ENCODE peak calls at places on chromosomes 7 and 10, in six cellular contexts. One of them, this sample, is unnamed.
A peak's percentile ranks its signal among the peaks of the same experiment; 100 is the strongest.

GRCh38 chr10:75651452-75651851 is 220.0 kb downstream of the LRMDA start:
- DNase-seq in T follicular helper cell: no peak
- DNase-seq in GM23248: peak; percentile 53
- DNase-seq in NCI-H446 treated with DMSO at 0.1 percent for 48 hours: no peak
- DNase-seq in stimulated activated CD8-positive, alpha-beta memory T cell treated with anti-CD3 and anti-CD28 coated beads, Interleukin-2, amount 100 ng/mL, for 48 hours: no peak
- DNase-seq in activated effector memory CD4-positive, alpha-beta T cell treated with anti-CD3 and anti-CD28 coated beads, Interleukin-2, amount 50 U/mL, for 16 hours: no peak
- DNase-seq in this sample: no peak

GRCh38 chr7:22192778-22193177 is 164.2 kb downstream of the RAPGEF5 start:
- DNase-seq in stimulated activated CD8-positive, alpha-beta memory T cell treated with anti-CD3 and anti-CD28 coated beads, Interleukin-2, amount 100 ng/mL, for 48 hours: no peak
- DNase-seq in activated effector memory CD4-positive, alpha-beta T cell treated with anti-CD3 and anti-CD28 coated beads, Interleukin-2, amount 50 U/mL, for 16 hours: no peak
- DNase-seq in GM23248: no peak
- DNase-seq in T follicular helper cell: no peak
- DNase-seq in NCI-H446 treated with DMSO at 0.1 percent for 48 hours: no peak
- DNase-seq in this sample: no peak

GRCh38 chr7:105934577-105935185 is 28.4 kb upstream of the CDHR3 start:
- DNase-seq in T follicular helper cell: no peak
- DNase-seq in activated effector memory CD4-positive, alpha-beta T cell treated with anti-CD3 and anti-CD28 coated beads, Interleukin-2, amount 50 U/mL, for 16 hours: no peak
- DNase-seq in NCI-H446 treated with DMSO at 0.1 percent for 48 hours: peak; percentile 52
- DNase-seq in stimulated activated CD8-positive, alpha-beta memory T cell treated with anti-CD3 and anti-CD28 coated beads, Interleukin-2, amount 100 ng/mL, for 48 hours: no peak
- DNase-seq in GM23248: peak; percentile 51
- DNase-seq in this sample: no peak

GRCh38 chr10:90413196-90413595 is 444.6 kb downstream of the HTR7 start:
- DNase-seq in T follicular helper cell: no peak
- DNase-seq in activated effector memory CD4-positive, alpha-beta T cell treated with anti-CD3 and anti-CD28 coated beads, Interleukin-2, amount 50 U/mL, for 16 hours: no peak
- DNase-seq in NCI-H446 treated with DMSO at 0.1 percent for 48 hours: no peak
- DNase-seq in stimulated activated CD8-positive, alpha-beta memory T cell treated with anti-CD3 and anti-CD28 coated beads, Interleukin-2, amount 100 ng/mL, for 48 hours: no peak
- DNase-seq in GM23248: peak; percentile 1
- DNase-seq in this sample: no peak

GRCh38 chr7:40870108-40870507 is 735.3 kb downstream of the SUGCT start:
- DNase-seq in GM23248: peak; percentile 4
- DNase-seq in NCI-H446 treated with DMSO at 0.1 percent for 48 hours: no peak
- DNase-seq in stimulated activated CD8-positive, alpha-beta memory T cell treated with anti-CD3 and anti-CD28 coated beads, Interleukin-2, amount 100 ng/mL, for 48 hours: no peak
- DNase-seq in T follicular helper cell: no peak
- DNase-seq in activated effector memory CD4-positive, alpha-beta T cell treated with anti-CD3 and anti-CD28 coated beads, Interleukin-2, amount 50 U/mL, for 16 hours: no peak
- DNase-seq in this sample: no peak

GRCh38 chr10:96044686-96045085 is 1.3 kb downstream of the CCNJ start:
- DNase-seq in activated effector memory CD4-positive, alpha-beta T cell treated with anti-CD3 and anti-CD28 coated beads, Interleukin-2, amount 50 U/mL, for 16 hours: no peak
- DNase-seq in GM23248: peak; percentile 75
- DNase-seq in NCI-H446 treated with DMSO at 0.1 percent for 48 hours: no peak
- DNase-seq in T follicular helper cell: no peak
- DNase-seq in stimulated activated CD8-positive, alpha-beta memory T cell treated with anti-CD3 and anti-CD28 coated beads, Interleukin-2, amount 100 ng/mL, for 48 hours: no peak
- DNase-seq in this sample: no peak

GRCh38 chr10:71431945-71432905 is 35.5 kb downstream of the CDH23 start:
- DNase-seq in T follicular helper cell: no peak
- DNase-seq in GM23248: no peak
- DNase-seq in stimulated activated CD8-positive, alpha-beta memory T cell treated with anti-CD3 and anti-CD28 coated beads, Interleukin-2, amount 100 ng/mL, for 48 hours: no peak
- DNase-seq in activated effector memory CD4-positive, alpha-beta T cell treated with anti-CD3 and anti-CD28 coated beads, Interleukin-2, amount 50 U/mL, for 16 hours: peak; percentile 43
- DNase-seq in NCI-H446 treated with DMSO at 0.1 percent for 48 hours: no peak
- DNase-seq in this sample: no peak

GRCh38 chr7:94779070-94779469 is 123.1 kb upstream of the SGCE start:
- DNase-seq in GM23248: no peak
- DNase-seq in activated effector memory CD4-positive, alpha-beta T cell treated with anti-CD3 and anti-CD28 coated beads, Interleukin-2, amount 50 U/mL, for 16 hours: no peak
- DNase-seq in T follicular helper cell: no peak
- DNase-seq in NCI-H446 treated with DMSO at 0.1 percent for 48 hours: no peak
- DNase-seq in stimulated activated CD8-positive, alpha-beta memory T cell treated with anti-CD3 and anti-CD28 coated beads, Interleukin-2, amount 100 ng/mL, for 48 hours: no peak
- DNase-seq in this sample: no peak

GRCh38 chr10:122303271-122304053 is 32.4 kb downstream of the BTBD16 start:
- DNase-seq in stimulated activated CD8-positive, alpha-beta memory T cell treated with anti-CD3 and anti-CD28 coated beads, Interleukin-2, amount 100 ng/mL, for 48 hours: no peak
- DNase-seq in T follicular helper cell: no peak
- DNase-seq in GM23248: no peak
- DNase-seq in NCI-H446 treated with DMSO at 0.1 percent for 48 hours: no peak
- DNase-seq in activated effector memory CD4-positive, alpha-beta T cell treated with anti-CD3 and anti-CD28 coated beads, Interleukin-2, amount 50 U/mL, for 16 hours: no peak
- DNase-seq in this sample: no peak

GRCh38 chr7:27110163-27110976 is 7.9 kb upstream of the HOXA2 start:
- DNase-seq in GM23248: no peak
- DNase-seq in NCI-H446 treated with DMSO at 0.1 percent for 48 hours: no peak
- DNase-seq in T follicular helper cell: no peak
- DNase-seq in activated effector memory CD4-positive, alpha-beta T cell treated with anti-CD3 and anti-CD28 coated beads, Interleukin-2, amount 50 U/mL, for 16 hours: peak; percentile 51
- DNase-seq in stimulated activated CD8-positive, alpha-beta memory T cell treated with anti-CD3 and anti-CD28 coated beads, Interleukin-2, amount 100 ng/mL, for 48 hours: no peak
- DNase-seq in this sample: no peak

GRCh38 chr10:115861864-115862263 is 411.1 kb downstream of the GFRA1 start:
- DNase-seq in activated effector memory CD4-positive, alpha-beta T cell treated with anti-CD3 and anti-CD28 coated beads, Interleukin-2, amount 50 U/mL, for 16 hours: no peak
- DNase-seq in GM23248: peak; percentile 81
- DNase-seq in T follicular helper cell: no peak
- DNase-seq in NCI-H446 treated with DMSO at 0.1 percent for 48 hours: no peak
- DNase-seq in stimulated activated CD8-positive, alpha-beta memory T cell treated with anti-CD3 and anti-CD28 coated beads, Interleukin-2, amount 100 ng/mL, for 48 hours: no peak
- DNase-seq in this sample: no peak

GRCh38 chr7:36198854-36199266 is 45.8 kb downstream of the EEPD1 start:
- DNase-seq in T follicular helper cell: no peak
- DNase-seq in NCI-H446 treated with DMSO at 0.1 percent for 48 hours: no peak
- DNase-seq in activated effector memory CD4-positive, alpha-beta T cell treated with anti-CD3 and anti-CD28 coated beads, Interleukin-2, amount 50 U/mL, for 16 hours: no peak
- DNase-seq in GM23248: no peak
- DNase-seq in stimulated activated CD8-positive, alpha-beta memory T cell treated with anti-CD3 and anti-CD28 coated beads, Interleukin-2, amount 100 ng/mL, for 48 hours: no peak
- DNase-seq in this sample: no peak

GRCh38 chr10:93235686-93236085 is 162.0 kb downstream of the CYP26A1 start:
- DNase-seq in GM23248: peak; percentile 80
- DNase-seq in NCI-H446 treated with DMSO at 0.1 percent for 48 hours: no peak
- DNase-seq in activated effector memory CD4-positive, alpha-beta T cell treated with anti-CD3 and anti-CD28 coated beads, Interleukin-2, amount 50 U/mL, for 16 hours: no peak
- DNase-seq in stimulated activated CD8-positive, alpha-beta memory T cell treated with anti-CD3 and anti-CD28 coated beads, Interleukin-2, amount 100 ng/mL, for 48 hours: no peak
- DNase-seq in T follicular helper cell: no peak
- DNase-seq in this sample: no peak

GRCh38 chr7:90594791-90595317 is 1.3 kb upstream of the CDK14 start:
- DNase-seq in stimulated activated CD8-positive, alpha-beta memory T cell treated with anti-CD3 and anti-CD28 coated beads, Interleukin-2, amount 100 ng/mL, for 48 hours: no peak
- DNase-seq in NCI-H446 treated with DMSO at 0.1 percent for 48 hours: peak; percentile 8
- DNase-seq in T follicular helper cell: no peak
- DNase-seq in GM23248: peak; percentile 96
- DNase-seq in activated effector memory CD4-positive, alpha-beta T cell treated with anti-CD3 and anti-CD28 coated beads, Interleukin-2, amount 50 U/mL, for 16 hours: no peak
- DNase-seq in this sample: no peak

GRCh38 chr7:17466201-17466600 is 167.7 kb downstream of the AHR start:
- DNase-seq in activated effector memory CD4-positive, alpha-beta T cell treated with anti-CD3 and anti-CD28 coated beads, Interleukin-2, amount 50 U/mL, for 16 hours: no peak
- DNase-seq in stimulated activated CD8-positive, alpha-beta memory T cell treated with anti-CD3 and anti-CD28 coated beads, Interleukin-2, amount 100 ng/mL, for 48 hours: no peak
- DNase-seq in GM23248: no peak
- DNase-seq in NCI-H446 treated with DMSO at 0.1 percent for 48 hours: no peak
- DNase-seq in T follicular helper cell: no peak
- DNase-seq in this sample: no peak

GRCh38 chr7:127107601-127108007 is 145.1 kb downstream of the GRM8 start:
- DNase-seq in stimulated activated CD8-positive, alpha-beta memory T cell treated with anti-CD3 and anti-CD28 coated beads, Interleukin-2, amount 100 ng/mL, for 48 hours: no peak
- DNase-seq in T follicular helper cell: peak; percentile 8
- DNase-seq in NCI-H446 treated with DMSO at 0.1 percent for 48 hours: no peak
- DNase-seq in GM23248: peak; percentile 54
- DNase-seq in activated effector memory CD4-positive, alpha-beta T cell treated with anti-CD3 and anti-CD28 coated beads, Interleukin-2, amount 50 U/mL, for 16 hours: no peak
- DNase-seq in this sample: peak; percentile 7

GRCh38 chr7:141511370-141512335 is 39.6 kb upstream of the AGK start:
- DNase-seq in stimulated activated CD8-positive, alpha-beta memory T cell treated with anti-CD3 and anti-CD28 coated beads, Interleukin-2, amount 100 ng/mL, for 48 hours: peak; percentile 4
- DNase-seq in activated effector memory CD4-positive, alpha-beta T cell treated with anti-CD3 and anti-CD28 coated beads, Interleukin-2, amount 50 U/mL, for 16 hours: peak; percentile 62
- DNase-seq in NCI-H446 treated with DMSO at 0.1 percent for 48 hours: no peak
- DNase-seq in T follicular helper cell: no peak
- DNase-seq in GM23248: peak; percentile 20
- DNase-seq in this sample: no peak

GRCh38 chr10:105063796-105064195 is 422.7 kb downstream of the SORCS3 start:
- DNase-seq in activated effector memory CD4-positive, alpha-beta T cell treated with anti-CD3 and anti-CD28 coated beads, Interleukin-2, amount 50 U/mL, for 16 hours: no peak
- DNase-seq in T follicular helper cell: no peak
- DNase-seq in stimulated activated CD8-positive, alpha-beta memory T cell treated with anti-CD3 and anti-CD28 coated beads, Interleukin-2, amount 100 ng/mL, for 48 hours: no peak
- DNase-seq in GM23248: peak; percentile 43
- DNase-seq in NCI-H446 treated with DMSO at 0.1 percent for 48 hours: peak; percentile 54
- DNase-seq in this sample: no peak

GRCh38 chr10:47245731-47246350 is 54.2 kb upstream of the GDF10 start:
- DNase-seq in GM23248: no peak
- DNase-seq in NCI-H446 treated with DMSO at 0.1 percent for 48 hours: no peak
- DNase-seq in activated effector memory CD4-positive, alpha-beta T cell treated with anti-CD3 and anti-CD28 coated beads, Interleukin-2, amount 50 U/mL, for 16 hours: no peak
- DNase-seq in T follicular helper cell: no peak
- DNase-seq in stimulated activated CD8-positive, alpha-beta memory T cell treated with anti-CD3 and anti-CD28 coated beads, Interleukin-2, amount 100 ng/mL, for 48 hours: no peak
- DNase-seq in this sample: no peak

GRCh38 chr10:63718453-63718852 is 197.3 kb downstream of the REEP3 start:
- DNase-seq in T follicular helper cell: no peak
- DNase-seq in stimulated activated CD8-positive, alpha-beta memory T cell treated with anti-CD3 and anti-CD28 coated beads, Interleukin-2, amount 100 ng/mL, for 48 hours: no peak
- DNase-seq in NCI-H446 treated with DMSO at 0.1 percent for 48 hours: peak; percentile 55
- DNase-seq in GM23248: no peak
- DNase-seq in activated effector memory CD4-positive, alpha-beta T cell treated with anti-CD3 and anti-CD28 coated beads, Interleukin-2, amount 50 U/mL, for 16 hours: no peak
- DNase-seq in this sample: no peak

GRCh38 chr10:22704348-22705341 is 9.7 kb downstream of the PIP4K2A start:
- DNase-seq in activated effector memory CD4-positive, alpha-beta T cell treated with anti-CD3 and anti-CD28 coated beads, Interleukin-2, amount 50 U/mL, for 16 hours: no peak
- DNase-seq in T follicular helper cell: no peak
- DNase-seq in GM23248: no peak
- DNase-seq in stimulated activated CD8-positive, alpha-beta memory T cell treated with anti-CD3 and anti-CD28 coated beads, Interleukin-2, amount 100 ng/mL, for 48 hours: no peak
- DNase-seq in NCI-H446 treated with DMSO at 0.1 percent for 48 hours: no peak
- DNase-seq in this sample: no peak

GRCh38 chr10:86254526-86255174 is 111.9 kb downstream of the GRID1 start:
- DNase-seq in activated effector memory CD4-positive, alpha-beta T cell treated with anti-CD3 and anti-CD28 coated beads, Interleukin-2, amount 50 U/mL, for 16 hours: peak; percentile 30
- DNase-seq in GM23248: peak; percentile 15
- DNase-seq in NCI-H446 treated with DMSO at 0.1 percent for 48 hours: no peak
- DNase-seq in T follicular helper cell: no peak
- DNase-seq in stimulated activated CD8-positive, alpha-beta memory T cell treated with anti-CD3 and anti-CD28 coated beads, Interleukin-2, amount 100 ng/mL, for 48 hours: no peak
- DNase-seq in this sample: no peak

GRCh38 chr10:105188737-105189463 is 547.8 kb downstream of the SORCS3 start:
- DNase-seq in GM23248: peak; percentile 33
- DNase-seq in activated effector memory CD4-positive, alpha-beta T cell treated with anti-CD3 and anti-CD28 coated beads, Interleukin-2, amount 50 U/mL, for 16 hours: no peak
- DNase-seq in stimulated activated CD8-positive, alpha-beta memory T cell treated with anti-CD3 and anti-CD28 coated beads, Interleukin-2, amount 100 ng/mL, for 48 hours: no peak
- DNase-seq in NCI-H446 treated with DMSO at 0.1 percent for 48 hours: no peak
- DNase-seq in T follicular helper cell: no peak
- DNase-seq in this sample: no peak

This sample was measured in central memory CD4-positive, alpha-beta T cell.